ENCODE peak calls at places on chromosomes 12 and 14, in five cellular contexts. F is progenitor cell of endocrine pancreas, S is G401, H is T-helper 2 cell, R is islet precursor cell. Z is an unnamed sample.

GRCh38 chr14:94685166-94685581 is 73.0 kb downstream of the SERPINA3 start:
- DNase-seq in R (peak), F (no peak), H (no peak), S (no peak), Z (peak)

GRCh38 chr14:74333909-74334308 is 14.4 kb upstream of the VRTN start:
- DNase-seq in H (no peak), S (no peak), F (no peak), R (no peak), Z (no peak)

GRCh38 chr12:65885716-65886115 is 61.4 kb downstream of the HMGA2 start:
- DNase-seq in R (no peak), S (no peak), H (no peak), F (no peak), Z (no peak)

GRCh38 chr12:82833461-82833860 is 146.8 kb downstream of the TMTC2 start:
- DNase-seq in F (no peak), S (no peak), R (no peak), H (no peak), Z (no peak)

GRCh38 chr12:102675672-102676071 is 195.3 kb upstream of the IGF1 start:
- DNase-seq in R (no peak), H (no peak), S (no peak), F (no peak), Z (no peak)

GRCh38 chr14:23174785-23175184 is 8.7 kb downstream of the SLC7A8 start:
- DNase-seq in R (no peak), H (no peak), S (no peak), F (no peak), Z (no peak)

GRCh38 chr12:21502164-21502496 is 541 bp downstream of the GOLT1B start:
- DNase-seq in H (peak), S (peak), R (no peak), F (no peak), Z (no peak)

GRCh38 chr14:103014466-103015319 is 42.7 kb downstream of the CDC42BPB start:
- DNase-seq in H (no peak), F (no peak), R (no peak), S (no peak), Z (peak)

GRCh38 chr14:105495101-105495989 is 4.3 kb downstream of the TEDC1 start:
- DNase-seq in R (no peak), S (peak), F (no peak), H (no peak), Z (no peak)

GRCh38 chr12:108377260-108377659 is 38.1 kb upstream of the CMKLR1 start:
- DNase-seq in F (no peak), R (no peak), H (no peak), S (no peak), Z (no peak)

GRCh38 chr12:98725481-98726247 is 80.6 kb downstream of the APAF1 start:
- DNase-seq in R (peak), S (peak), F (no peak), H (no peak), Z (peak)

GRCh38 chr14:103315941-103316340 is 18.1 kb upstream of the EIF5 start:
- DNase-seq in S (no peak), R (no peak), H (no peak), F (no peak), Z (no peak)

GRCh38 chr12:124754949-124755800 is 108.5 kb downstream of the SCARB1 start:
- DNase-seq in F (no peak), R (no peak), H (no peak), S (peak), Z (peak)

GRCh38 chr14:21241218-21241819 is 27.9 kb downstream of the HNRNPC start:
- DNase-seq in S (peak), H (no peak), F (no peak), R (no peak), Z (no peak)

GRCh38 chr14:85250369-85250768 is 279.6 kb upstream of the FLRT2 start:
- DNase-seq in H (no peak), R (peak), F (no peak), S (no peak), Z (peak)

GRCh38 chr12:10716704-10717315 is 6.3 kb downstream of the YBX3 start:
- DNase-seq in R (peak), H (no peak), S (no peak), F (no peak), Z (peak)

GRCh38 chr12:96211989-96212388 is 17.8 kb downstream of the ELK3 start:
- DNase-seq in S (peak), F (no peak), R (peak), H (no peak), Z (no peak)

GRCh38 chr12:88982694-88983093 is 369.6 kb downstream of the DUSP6 start:
- DNase-seq in H (no peak), S (no peak), F (no peak), R (peak), Z (peak)

GRCh38 chr12:62448436-62448835 is 18.2 kb upstream of the MON2 start:
- DNase-seq in F (no peak), R (no peak), H (no peak), S (no peak), Z (no peak)

GRCh38 chr12:58393152-58393551 is 451.8 kb downstream of the ATP23 start:
- DNase-seq in H (no peak), S (no peak), R (no peak), F (no peak), Z (no peak)

GRCh38 chr14:100824156-100824555 is 1.8 kb upstream of the MEG3 start:
- DNase-seq in H (no peak), F (no peak), R (no peak), S (peak), Z (no peak)

GRCh38 chr14:91912035-91912434 is 35.5 kb downstream of the FBLN5 start:
- DNase-seq in R (no peak), S (no peak), F (no peak), H (no peak), Z (no peak)

GRCh38 chr12:28096649-28097048 is 93.6 kb upstream of the CCDC91 start:
- DNase-seq in R (no peak), S (no peak), H (no peak), F (no peak), Z (no peak)

GRCh38 chr12:78185109-78185508 is 354.4 kb downstream of the NAV3 start:
- DNase-seq in S (no peak), H (no peak), F (no peak), R (no peak), Z (no peak)

GRCh38 chr12:6963016-6963731 is 7.3 kb downstream of the PHB2 start:
- DNase-seq in R (peak), H (no peak), S (no peak), F (peak), Z (no peak)

GRCh38 chr14:50260511-50260910 is 29.1 kb upstream of the SOS2 start:
- DNase-seq in H (no peak), S (peak), R (no peak), F (no peak), Z (no peak)

GRCh38 chr12:32877670-32878459 is 18.7 kb downstream of the PKP2 start:
- DNase-seq in S (peak), F (no peak), R (peak), H (no peak), Z (no peak)

GRCh38 chr12:10205251-10205807 is 7.3 kb upstream of the GABARAPL1 start:
- DNase-seq in R (peak), H (no peak), F (no peak), S (no peak), Z (no peak)

GRCh38 chr14:79265366-79265765 is 945.9 kb downstream of the DIO2 start:
- DNase-seq in S (no peak), F (no peak), R (no peak), H (no peak), Z (no peak)

GRCh38 chr14:94334837-94335236 is 11.7 kb upstream of the SERPINA6 start:
- DNase-seq in H (no peak), S (no peak), R (no peak), F (no peak), Z (no peak)

GRCh38 chr12:111687952-111688351 is 2.1 kb downstream of the ACAD10 start:
- DNase-seq in R (no peak), H (no peak), S (no peak), F (no peak), Z (no peak)

GRCh38 chr12:57430931-57431566 is at the start of gene R3HDM2:
- DNase-seq in F (peak), R (peak), H (peak), S (peak), Z (peak)

GRCh38 chr14:35341454-35342159 is 49.4 kb downstream of the PSMA6 start:
- DNase-seq in H (no peak), F (no peak), S (peak), R (peak), Z (peak)

GRCh38 chr14:22926316-22926715 is 2.9 kb downstream of the PRMT5 start:
- DNase-seq in R (no peak), F (no peak), H (no peak), S (no peak), Z (no peak)

GRCh38 chr14:55746533-55746932 is 166.5 kb downstream of the KTN1 start:
- DNase-seq in F (no peak), R (peak), H (no peak), S (no peak), Z (no peak)

GRCh38 chr12:79006306-79006705 is 141.7 kb downstream of the SYT1 start:
- DNase-seq in H (no peak), R (no peak), F (no peak), S (no peak), Z (no peak)

GRCh38 chr14:104086210-104086660 is 735 bp downstream of the ASPG start:
- DNase-seq in S (no peak), F (no peak), H (no peak), R (peak), Z (no peak)

GRCh38 chr12:46556820-46557524 is 184.4 kb upstream of the SLC38A2 start:
- DNase-seq in F (no peak), R (no peak), H (no peak), S (no peak), Z (no peak)

GRCh38 chr14:65377576-65377975 is 35.0 kb upstream of the FUT8 start:
- DNase-seq in S (no peak), H (no peak), R (no peak), F (no peak), Z (no peak)